ENCODE peak calls at places on chromosomes 7 and 10, in ten cellular contexts. U is IMR-90, I is stomach, A is body of pancreas, F is ovary, B is AG04450, S is HCT116, D is endothelial cell of umbilical vein, K is heart left ventricle, G is dorsolateral prefrontal cortex. J is an unnamed sample.

GRCh38 chr7:41448104-41448503 is 254.8 kb downstream of the INHBA start:
- DNase-seq in U (peak; percentile 32), I (no peak), A (no peak), F (no peak), B (no peak), S (no peak), D (no peak), K (no peak), G (no peak), J (no peak)

GRCh38 chr7:27170494-27170811 is 3.7 kb downstream of the HOXA10 start:
- DNase-seq in U (no peak), I (no peak), A (no peak), F (no peak), B (no peak), S (no peak), D (peak; percentile 65), K (no peak), G (no peak), J (no peak)

GRCh38 chr10:9602930-9603459 is 1414.7 kb upstream of the CELF2 start:
- DNase-seq in U (no peak), I (no peak), A (no peak), F (no peak), B (no peak), S (no peak), D (no peak), K (no peak), G (no peak), J (no peak)

GRCh38 chr10:92573091-92573797 is 649 bp downstream of the IDE start:
- DNase-seq in U (peak; percentile 36), I (peak; percentile 29), A (peak; percentile 47), F (no peak), B (no peak), S (no peak), D (peak; percentile 54), K (peak; percentile 26), G (no peak), J (peak; percentile 77)

GRCh38 chr10:70508912-70509366 is 30.4 kb downstream of the PALD1 start:
- DNase-seq in U (peak; percentile 28), I (peak; percentile 31), A (no peak), F (peak; percentile 59), B (no peak), S (no peak), D (peak; percentile 92), K (peak; percentile 72), G (peak; percentile 49), J (no peak)

GRCh38 chr7:29764227-29764626 is 42.1 kb upstream of the WIPF3 start:
- DNase-seq in U (no peak), I (peak; percentile 55), A (no peak), F (no peak), B (no peak), S (no peak), D (no peak), K (no peak), G (no peak), J (no peak)

GRCh38 chr10:101310528-101311439 is 43.2 kb upstream of the BTRC start:
- DNase-seq in U (no peak), I (peak; percentile 47), A (peak; percentile 57), F (peak; percentile 41), B (no peak), S (no peak), D (no peak), K (no peak), G (no peak), J (no peak)

GRCh38 chr10:133260895-133261725 is 15.6 kb downstream of the ADAM8 start:
- DNase-seq in U (no peak), I (peak; percentile 57), A (peak; percentile 59), F (peak; percentile 76), B (no peak), S (no peak), D (no peak), K (peak; percentile 48), G (peak; percentile 47), J (peak; percentile 84)

GRCh38 chr10:97196213-97197029 is 10.7 kb upstream of the SLIT1 start:
- DNase-seq in U (peak; percentile 43), I (peak; percentile 47), A (peak; percentile 21), F (peak; percentile 59), B (peak; percentile 10), S (peak; percentile 45), D (peak; percentile 48), K (peak; percentile 38), G (no peak), J (no peak)

GRCh38 chr10:6018422-6018821 is 41.1 kb upstream of the IL15RA start:
- DNase-seq in U (no peak), I (no peak), A (peak; percentile 18), F (peak; percentile 36), B (no peak), S (no peak), D (no peak), K (peak; percentile 28), G (no peak), J (no peak)

GRCh38 chr7:138753611-138754010 is 44.2 kb upstream of the TMEM213 start:
- DNase-seq in U (no peak), I (no peak), A (no peak), F (no peak), B (no peak), S (no peak), D (no peak), K (no peak), G (no peak), J (no peak)

GRCh38 chr7:25950488-25951413 is 201.2 kb upstream of the NFE2L3 start:
- DNase-seq in U (peak; percentile 4), I (peak; percentile 97), A (peak; percentile 98), F (peak; percentile 97), B (no peak), S (peak; percentile 79), D (peak; percentile 28), K (peak; percentile 77), G (peak; percentile 31), J (peak; percentile 89)
- TF ChIP-seq CTCF in U (no peak), I (no peak), A (no peak), F (no peak), B (no peak), S (no peak), D (no peak), K (no peak), G (no peak), J (no peak)

DNA sequence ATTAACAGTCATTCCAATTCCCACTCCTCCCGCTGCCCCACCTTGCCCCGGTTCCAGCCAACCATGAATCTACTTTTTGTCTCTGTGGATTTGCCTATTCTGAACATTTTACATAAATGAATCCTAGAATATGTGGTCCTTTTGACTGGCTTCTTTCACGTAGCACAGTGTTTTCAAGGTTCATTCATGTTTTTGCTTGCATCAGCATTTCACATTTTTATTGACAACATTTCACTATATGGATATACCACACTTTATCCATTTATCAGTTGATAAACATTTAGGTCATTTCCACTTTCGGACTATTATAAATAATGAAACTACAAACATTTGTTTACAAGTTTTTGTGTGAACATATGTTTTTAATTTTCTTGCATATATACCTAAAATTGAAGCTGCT is 182.0 kb downstream of the ZNF248 start:
- DNase-seq in U (no peak), I (no peak), A (no peak), F (no peak), B (no peak), S (no peak), D (no peak), K (no peak), G (no peak), J (no peak)
- H3K27ac ChIP-seq in U (no peak overlapping the region), I (no peak overlapping the region), A (no peak overlapping the region), F (no peak overlapping the region), B (no peak overlapping the region), S (no peak overlapping the region), D (no peak overlapping the region), K (no peak overlapping the region), G (no peak overlapping the region), J (no peak overlapping the region)

GRCh38 chr7:77265666-77266065 is 66.0 kb upstream of the FGL2 start:
- DNase-seq in U (no peak), I (no peak), A (no peak), F (no peak), B (no peak), S (no peak), D (no peak), K (no peak), G (no peak), J (no peak)

GRCh38 chr7:77270081-77270480 is 70.5 kb upstream of the FGL2 start:
- DNase-seq in U (no peak), I (no peak), A (no peak), F (no peak), B (no peak), S (no peak), D (no peak), K (no peak), G (no peak), J (no peak)

GRCh38 chr7:77266162-77266807 is 66.7 kb upstream of the FGL2 start:
- DNase-seq in U (peak; percentile 47), I (no peak), A (no peak), F (no peak), B (no peak), S (no peak), D (no peak), K (no peak), G (no peak), J (no peak)

GRCh38 chr7:77271766-77272165 is 72.1 kb upstream of the FGL2 start:
- DNase-seq in U (no peak), I (no peak), A (no peak), F (no peak), B (no peak), S (no peak), D (no peak), K (no peak), G (no peak), J (no peak)

GRCh38 chr7:77269360-77270075 is 69.9 kb upstream of the FGL2 start:
- DNase-seq in U (peak; percentile 11), I (no peak), A (no peak), F (no peak), B (no peak), S (no peak), D (no peak), K (no peak), G (no peak), J (no peak)
- H3K4me3 ChIP-seq in U (no peak overlapping the region), I (no peak overlapping the region), A (no peak overlapping the region), F (no peak overlapping the region), B (no peak overlapping the region), S (no peak overlapping the region), D (no peak overlapping the region), K (no peak overlapping the region), G (no peak overlapping the region), J (no peak overlapping the region)

GRCh38 chr7:143388051-143388450 is 6.9 kb downstream of the ZYX start:
- DNase-seq in U (no peak), I (no peak), A (no peak), F (no peak), B (no peak), S (no peak), D (no peak), K (no peak), G (no peak), J (no peak)

GRCh38 chr7:143385891-143386781 is 5.0 kb downstream of the ZYX start:
- DNase-seq in U (no peak), I (no peak), A (no peak), F (no peak), B (no peak), S (no peak), D (peak; percentile 49), K (no peak), G (no peak), J (peak; percentile 76)

GRCh38 chr7:143388491-143389101 is 7.5 kb downstream of the ZYX start:
- DNase-seq in U (no peak), I (no peak), A (no peak), F (no peak), B (no peak), S (no peak), D (no peak), K (no peak), G (no peak), J (no peak)

GRCh38 chr7:143389316-143390097 is 8.4 kb downstream of the ZYX start:
- DNase-seq in U (no peak), I (no peak), A (no peak), F (no peak), B (no peak), S (no peak), D (no peak), K (no peak), G (no peak), J (no peak)

GRCh38 chr7:143387156-143387975 is 6.2 kb downstream of the ZYX start:
- DNase-seq in U (no peak), I (no peak), A (no peak), F (no peak), B (no peak), S (no peak), D (no peak), K (no peak), G (no peak), J (no peak)
- TF ChIP-seq CTCF in U (peak; percentile 14), I (no peak), A (no peak), F (no peak), B (peak; percentile 20), S (peak; percentile 31), D (peak; percentile 14), K (no peak), G (no peak), J (no peak)

J was measured in coronary artery.